ENCODE peak calls at places on chromosomes 11 and 22, in eight cellular contexts. One of them, this sample, is unnamed.

GRCh38 chr22:44214764-44215163 is 34.0 kb downstream of the PARVG start:
- DNase-seq in kidney epithelial cell: no peak
- DNase-seq in uterus: no peak
- DNase-seq in brain microvascular endothelial cell: no peak
- DNase-seq in adrenal gland: no peak
- DNase-seq in cardiac muscle cell: no peak
- DNase-seq in bronchial epithelial cell: no peak
- DNase-seq in Caco-2: no peak
- DNase-seq in this sample: peak; percentile 7

GRCh38 chr11:47177229-47177845 is 658 bp upstream of the ARFGAP2 start:
- DNase-seq in adrenal gland: peak; percentile 79
- DNase-seq in brain microvascular endothelial cell: peak; percentile 72
- DNase-seq in kidney epithelial cell: no peak
- DNase-seq in Caco-2: peak; percentile 75
- DNase-seq in cardiac muscle cell: peak; percentile 72
- DNase-seq in uterus: no peak
- DNase-seq in bronchial epithelial cell: peak; percentile 79
- DNase-seq in this sample: peak; percentile 80

GRCh38 chr11:110908401-110909106 is 196.3 kb upstream of the ARHGAP20 start:
- DNase-seq in brain microvascular endothelial cell: peak; percentile 83
- DNase-seq in Caco-2: no peak
- DNase-seq in kidney epithelial cell: peak; percentile 97
- DNase-seq in adrenal gland: no peak
- DNase-seq in cardiac muscle cell: no peak
- DNase-seq in bronchial epithelial cell: peak; percentile 97
- DNase-seq in uterus: no peak
- DNase-seq in this sample: no peak

GRCh38 chr11:61124574-61125309 is 22.5 kb downstream of the CD5 start:
- DNase-seq in kidney epithelial cell: no peak
- DNase-seq in cardiac muscle cell: no peak
- DNase-seq in brain microvascular endothelial cell: no peak
- DNase-seq in adrenal gland: no peak
- DNase-seq in uterus: no peak
- DNase-seq in bronchial epithelial cell: peak; percentile 10
- DNase-seq in Caco-2: no peak
- DNase-seq in this sample: no peak

GRCh38 chr11:75461136-75461535 is 28.1 kb upstream of the KLHL35 start:
- DNase-seq in bronchial epithelial cell: no peak
- DNase-seq in uterus: no peak
- DNase-seq in cardiac muscle cell: no peak
- DNase-seq in brain microvascular endothelial cell: no peak
- DNase-seq in Caco-2: no peak
- DNase-seq in kidney epithelial cell: no peak
- DNase-seq in adrenal gland: peak; percentile 31
- DNase-seq in this sample: no peak

GRCh38 chr11:11987503-11988022 is 20.9 kb downstream of the DKK3 start:
- DNase-seq in adrenal gland: no peak
- DNase-seq in brain microvascular endothelial cell: peak; percentile 56
- DNase-seq in cardiac muscle cell: no peak
- DNase-seq in bronchial epithelial cell: peak; percentile 35
- DNase-seq in Caco-2: no peak
- DNase-seq in uterus: no peak
- DNase-seq in kidney epithelial cell: no peak
- DNase-seq in this sample: no peak

GRCh38 chr22:43293661-43294392 is 49.3 kb downstream of the SCUBE1 start:
- DNase-seq in bronchial epithelial cell: no peak
- DNase-seq in Caco-2: peak; percentile 76
- DNase-seq in cardiac muscle cell: no peak
- DNase-seq in brain microvascular endothelial cell: peak; percentile 10
- DNase-seq in adrenal gland: peak; percentile 83
- DNase-seq in kidney epithelial cell: no peak
- DNase-seq in uterus: peak; percentile 41
- DNase-seq in this sample: no peak

GRCh38 chr11:120149246-120149645 is 11.3 kb upstream of the TRIM29 start:
- DNase-seq in bronchial epithelial cell: peak; percentile 76
- DNase-seq in brain microvascular endothelial cell: no peak
- DNase-seq in cardiac muscle cell: no peak
- DNase-seq in uterus: no peak
- DNase-seq in kidney epithelial cell: no peak
- DNase-seq in adrenal gland: no peak
- DNase-seq in Caco-2: no peak
- DNase-seq in this sample: no peak

GRCh38 chr11:44451706-44452105 is 113.8 kb upstream of the CD82 start:
- DNase-seq in bronchial epithelial cell: no peak
- DNase-seq in uterus: no peak
- DNase-seq in Caco-2: no peak
- DNase-seq in brain microvascular endothelial cell: no peak
- DNase-seq in kidney epithelial cell: no peak
- DNase-seq in cardiac muscle cell: no peak
- DNase-seq in adrenal gland: no peak
- DNase-seq in this sample: no peak

GRCh38 chr11:93196816-93197382 is 892 bp downstream of the SLC36A4 start:
- DNase-seq in brain microvascular endothelial cell: no peak
- DNase-seq in kidney epithelial cell: no peak
- DNase-seq in cardiac muscle cell: no peak
- DNase-seq in adrenal gland: no peak
- DNase-seq in Caco-2: no peak
- DNase-seq in uterus: no peak
- DNase-seq in bronchial epithelial cell: no peak
- DNase-seq in this sample: no peak

GRCh38 chr22:29313126-29314071 is 2.1 kb downstream of the RASL10A start:
- DNase-seq in uterus: peak; percentile 35
- DNase-seq in bronchial epithelial cell: no peak
- DNase-seq in kidney epithelial cell: no peak
- DNase-seq in adrenal gland: peak; percentile 79
- DNase-seq in cardiac muscle cell: no peak
- DNase-seq in Caco-2: peak; percentile 35
- DNase-seq in brain microvascular endothelial cell: no peak
- DNase-seq in this sample: no peak

GRCh38 chr11:119108151-119108856 is 1.2 kb downstream of the C2CD2L start:
- DNase-seq in cardiac muscle cell: no peak
- DNase-seq in kidney epithelial cell: no peak
- DNase-seq in Caco-2: peak; percentile 77
- DNase-seq in bronchial epithelial cell: peak; percentile 71
- DNase-seq in brain microvascular endothelial cell: no peak
- DNase-seq in uterus: no peak
- DNase-seq in adrenal gland: peak; percentile 13
- DNase-seq in this sample: no peak

GRCh38 chr11:19216709-19217374 is 15.1 kb upstream of the CSRP3 start:
- DNase-seq in uterus: no peak
- DNase-seq in bronchial epithelial cell: peak; percentile 91
- DNase-seq in cardiac muscle cell: no peak
- DNase-seq in kidney epithelial cell: no peak
- DNase-seq in brain microvascular endothelial cell: no peak
- DNase-seq in Caco-2: no peak
- DNase-seq in adrenal gland: no peak
- DNase-seq in this sample: no peak

GRCh38 chr22:18954333-18954732 is 18.2 kb upstream of the PRODH start:
- DNase-seq in brain microvascular endothelial cell: peak; percentile 24
- DNase-seq in uterus: peak; percentile 64
- DNase-seq in kidney epithelial cell: no peak
- DNase-seq in cardiac muscle cell: peak; percentile 79
- DNase-seq in Caco-2: peak; percentile 61
- DNase-seq in adrenal gland: peak; percentile 79
- DNase-seq in bronchial epithelial cell: peak; percentile 12
- DNase-seq in this sample: peak; percentile 66

DNA sequence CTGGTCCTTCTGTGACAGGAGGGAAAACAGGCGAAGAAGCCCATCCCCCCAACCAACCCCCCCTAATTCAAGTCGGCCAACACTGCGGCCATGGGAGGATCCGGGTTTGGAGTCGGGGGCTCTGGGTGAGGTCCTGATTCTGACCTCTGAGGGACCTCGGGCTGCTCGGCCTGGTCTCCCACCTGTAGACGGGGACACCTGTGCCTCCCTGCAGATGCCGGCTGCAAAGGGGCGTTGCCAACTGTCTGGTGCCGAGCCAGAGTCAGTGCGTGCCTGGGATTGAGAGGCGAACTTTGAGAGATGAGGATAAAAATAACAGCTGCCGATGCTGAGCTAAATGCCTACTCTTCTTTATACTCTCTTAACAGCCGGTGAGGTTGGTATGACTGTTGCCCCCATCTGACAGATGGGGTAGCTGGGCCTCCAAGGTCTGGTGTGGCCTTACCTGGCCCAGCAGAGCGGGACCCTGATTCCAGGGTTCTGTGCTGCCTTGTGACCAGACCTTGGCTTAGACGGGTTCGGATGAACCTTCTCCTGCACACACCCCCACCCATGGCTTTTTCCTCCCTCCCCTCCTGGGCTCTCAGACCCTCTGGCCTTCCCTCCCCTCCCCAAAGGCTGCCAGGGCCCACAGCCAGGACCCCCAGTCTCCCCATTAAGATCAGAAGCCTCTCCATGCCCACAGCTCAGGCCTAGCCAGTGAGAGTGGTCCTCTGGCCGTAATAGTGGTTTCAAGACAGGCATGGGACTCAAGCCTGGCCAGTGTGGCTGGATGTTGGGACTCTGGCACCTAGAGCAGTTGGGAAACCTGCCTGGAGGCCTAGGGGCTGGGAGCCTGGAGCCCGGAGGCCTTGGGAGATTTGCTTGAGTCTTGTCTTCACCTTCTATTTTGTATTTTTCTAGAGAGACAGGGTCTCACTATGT is 41.7 kb downstream of the KCNJ4 start:
- DNase-seq in kidney epithelial cell: no peak
- DNase-seq in brain microvascular endothelial cell: no peak
- DNase-seq in Caco-2: peak; percentile 15
- DNase-seq in cardiac muscle cell: peak; percentile 42
- DNase-seq in adrenal gland: no peak
- DNase-seq in bronchial epithelial cell: no peak
- DNase-seq in uterus: peak; percentile 34
- DNase-seq in this sample: no peak
- H3K4me3 ChIP-seq in kidney epithelial cell: no peak overlapping the region
- H3K4me3 ChIP-seq in brain microvascular endothelial cell: no peak overlapping the region
- H3K4me3 ChIP-seq in Caco-2: no peak overlapping the region
- H3K4me3 ChIP-seq in cardiac muscle cell: no peak overlapping the region
- H3K4me3 ChIP-seq in adrenal gland: no peak overlapping the region
- H3K4me3 ChIP-seq in bronchial epithelial cell: no peak overlapping the region
- H3K4me3 ChIP-seq in uterus: peak overlapping the region; percentile 26
- H3K4me3 ChIP-seq in this sample: peak overlapping the region; percentile 22

GRCh38 chr11:113265343-113265742 is 49.0 kb upstream of the TTC12 start:
- DNase-seq in uterus: no peak
- DNase-seq in Caco-2: no peak
- DNase-seq in cardiac muscle cell: no peak
- DNase-seq in adrenal gland: no peak
- DNase-seq in kidney epithelial cell: no peak
- DNase-seq in brain microvascular endothelial cell: no peak
- DNase-seq in bronchial epithelial cell: no peak
- DNase-seq in this sample: no peak

GRCh38 chr11:113263458-113264095 is 50.8 kb upstream of the TTC12 start:
- DNase-seq in Caco-2: no peak
- DNase-seq in kidney epithelial cell: no peak
- DNase-seq in uterus: no peak
- DNase-seq in adrenal gland: no peak
- DNase-seq in brain microvascular endothelial cell: no peak
- DNase-seq in cardiac muscle cell: no peak
- DNase-seq in bronchial epithelial cell: no peak
- DNase-seq in this sample: no peak

GRCh38 chr11:113269096-113269495 is 45.3 kb upstream of the TTC12 start:
- DNase-seq in cardiac muscle cell: no peak
- DNase-seq in brain microvascular endothelial cell: no peak
- DNase-seq in bronchial epithelial cell: no peak
- DNase-seq in kidney epithelial cell: no peak
- DNase-seq in adrenal gland: no peak
- DNase-seq in uterus: no peak
- DNase-seq in Caco-2: no peak
- DNase-seq in this sample: no peak

GRCh38 chr11:113270080-113270479 is 44.3 kb upstream of the TTC12 start:
- DNase-seq in kidney epithelial cell: no peak
- DNase-seq in cardiac muscle cell: no peak
- DNase-seq in adrenal gland: no peak
- DNase-seq in bronchial epithelial cell: no peak
- DNase-seq in Caco-2: no peak
- DNase-seq in brain microvascular endothelial cell: no peak
- DNase-seq in uterus: no peak
- DNase-seq in this sample: no peak

DNA sequence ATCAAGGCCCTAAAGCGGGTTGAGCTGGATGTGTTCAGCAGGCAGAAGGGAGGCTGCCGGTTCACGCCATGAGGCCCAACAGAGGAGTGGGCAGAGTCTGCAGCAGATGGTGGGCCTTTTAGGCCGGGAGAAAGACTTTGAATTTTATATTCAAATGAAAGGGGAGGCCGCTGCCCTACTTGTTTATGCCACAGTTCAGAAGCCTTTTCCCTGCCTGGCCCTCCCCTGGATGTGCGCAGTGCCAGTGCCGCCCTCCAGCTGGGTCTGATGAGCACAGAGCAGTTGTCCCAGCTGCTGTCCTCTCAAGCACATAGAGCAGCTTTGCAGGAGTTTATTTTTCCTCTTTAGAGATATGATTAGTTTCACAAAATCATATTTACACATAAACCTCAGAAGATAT is 46.8 kb upstream of the TTC12 start:
- DNase-seq in brain microvascular endothelial cell: no peak
- DNase-seq in cardiac muscle cell: no peak
- DNase-seq in uterus: no peak
- DNase-seq in Caco-2: no peak
- DNase-seq in kidney epithelial cell: no peak
- DNase-seq in bronchial epithelial cell: no peak
- DNase-seq in adrenal gland: no peak
- DNase-seq in this sample: no peak
- H3K27me3 ChIP-seq in brain microvascular endothelial cell: no peaks in the 10 kb centered on the region
- H3K27me3 ChIP-seq in cardiac muscle cell: no peaks in the 10 kb centered on the region
- H3K27me3 ChIP-seq in uterus: no peaks in the 10 kb centered on the region
- H3K27me3 ChIP-seq in Caco-2: no peaks in the 10 kb centered on the region
- H3K27me3 ChIP-seq in kidney epithelial cell: no peaks in the 10 kb centered on the region
- H3K27me3 ChIP-seq in bronchial epithelial cell: peaks cover 1% of the 10 kb centered on the region
- H3K27me3 ChIP-seq in adrenal gland: no peaks in the 10 kb centered on the region
- H3K27me3 ChIP-seq in this sample: no peaks in the 10 kb centered on the region

GRCh38 chr22:31872209-31872608 is 72.1 kb upstream of the YWHAH start:
- DNase-seq in cardiac muscle cell: no peak
- DNase-seq in Caco-2: no peak
- DNase-seq in uterus: no peak
- DNase-seq in bronchial epithelial cell: no peak
- DNase-seq in brain microvascular endothelial cell: no peak
- DNase-seq in adrenal gland: no peak
- DNase-seq in kidney epithelial cell: no peak
- DNase-seq in this sample: no peak
- TF ChIP-seq CTCF in cardiac muscle cell: peak; percentile 39
- TF ChIP-seq CTCF in Caco-2: no peak
- TF ChIP-seq CTCF in uterus: no peak
- TF ChIP-seq CTCF in bronchial epithelial cell: no peak
- TF ChIP-seq CTCF in brain microvascular endothelial cell: peak; percentile 9
- TF ChIP-seq CTCF in adrenal gland: no peak
- TF ChIP-seq CTCF in kidney epithelial cell: no peak
- TF ChIP-seq CTCF in this sample: no peak

DNA sequence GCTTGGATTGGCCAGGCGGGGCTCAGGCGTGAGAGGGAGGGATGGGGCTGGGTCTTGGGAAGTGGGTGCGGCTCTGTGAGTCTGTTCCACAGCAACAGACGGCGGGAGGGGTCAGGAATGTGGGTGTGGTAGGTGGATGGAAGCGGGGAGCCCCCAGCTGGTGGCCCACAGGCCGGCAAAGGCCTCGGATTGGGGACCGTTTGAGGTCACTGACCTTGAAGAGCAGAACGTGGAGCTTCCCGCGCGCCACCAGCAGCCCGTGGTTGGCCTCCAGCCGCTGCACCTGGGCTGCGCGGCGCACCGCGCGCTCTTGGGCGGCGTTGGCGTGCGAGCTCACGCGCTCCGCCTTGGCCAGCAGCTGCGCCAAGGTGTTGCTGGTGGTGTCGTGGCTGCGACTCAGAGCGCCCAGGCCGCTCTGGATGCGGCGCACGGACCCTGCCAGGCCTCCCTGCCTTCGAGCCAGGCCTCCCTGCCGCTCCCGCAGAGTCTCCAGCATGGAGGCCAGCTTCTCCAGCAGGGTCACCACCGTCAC is 356 bp downstream of the CAVIN3 start:
- DNase-seq in Caco-2: peak; percentile 80
- DNase-seq in cardiac muscle cell: peak; percentile 74
- DNase-seq in brain microvascular endothelial cell: peak; percentile 91
- DNase-seq in adrenal gland: peak; percentile 53
- DNase-seq in uterus: peak; percentile 92
- DNase-seq in kidney epithelial cell: no peak
- DNase-seq in bronchial epithelial cell: peak; percentile 83
- DNase-seq in this sample: peak; percentile 94
- H3K4me3 ChIP-seq in Caco-2: peak overlapping the region; percentile 55
- H3K4me3 ChIP-seq in cardiac muscle cell: peak overlapping the region; percentile 21
- H3K4me3 ChIP-seq in brain microvascular endothelial cell: peak overlapping the region; percentile 81
- H3K4me3 ChIP-seq in adrenal gland: peak overlapping the region; percentile 6
- H3K4me3 ChIP-seq in uterus: peak overlapping the region; percentile 53
- H3K4me3 ChIP-seq in kidney epithelial cell: peak overlapping the region; percentile 45
- H3K4me3 ChIP-seq in bronchial epithelial cell: peak overlapping the region; percentile 59
- H3K4me3 ChIP-seq in this sample: peak overlapping the region; percentile 70